ENCODE peak calls at places on chromosomes 2 and 18, in five cellular contexts. D, A, S, P and O are unnamed samples. For H3K4me1, the result is how much of the 10 kb centered on the place peaks cover.

GRCh38 chr2:236165491-236166156 is 2.6 kb downstream of the GBX2 start:
- DNase-seq in A (no peak), D (no peak), S (no peak), P (no peak), O (no peak)

GRCh38 chr2:183126635-183127034 is 2.4 kb downstream of the NUP35 start:
- DNase-seq in D (no peak), P (no peak), A (no peak), S (peak), O (no peak)

GRCh38 chr2:206987810-206988209 is 48.5 kb downstream of the CPO start:
- DNase-seq in A (no peak), D (no peak), P (no peak), S (no peak), O (no peak)

GRCh38 chr2:176494949-176495353 is 225.7 kb downstream of the MTX2 start:
- DNase-seq in A (peak), D (no peak), S (peak), P (no peak), O (peak)

GRCh38 chr2:224875870-224876269 is 159.7 kb upstream of the CCDC195 start:
- DNase-seq in S (no peak), D (no peak), A (no peak), P (no peak), O (no peak)

GRCh38 chr18:79394438-79395307 is 1.1 kb upstream of the NFATC1 start:
- DNase-seq in D (no peak), P (no peak), A (peak), S (peak), O (peak)

GRCh38 chr2:213164263-213164662 is 12.9 kb upstream of the IKZF2 start:
- DNase-seq in P (no peak), S (no peak), D (no peak), A (no peak), O (no peak)

GRCh38 chr2:66569321-66569851 is 134.5 kb downstream of the MEIS1 start:
- DNase-seq in D (no peak), A (peak), P (no peak), S (peak), O (no peak)

GRCh38 chr2:121075641-121076500 is 209.1 kb downstream of the TFCP2L1 start:
- DNase-seq in S (peak), P (peak), D (no peak), A (peak), O (no peak)

GRCh38 chr2:105375001-105375561 is 23.8 kb downstream of the FHL2 start:
- DNase-seq in S (no peak), A (peak), D (no peak), P (no peak), O (no peak)

GRCh38 chr18:61606068-61606660 is 272.9 kb downstream of the CDH20 start:
- DNase-seq in P (peak), A (peak), D (peak), S (peak), O (no peak)

GRCh38 chr2:19868705-19869550 is 32.9 kb downstream of the TTC32 start:
- DNase-seq in D (no peak), P (peak), S (peak), A (no peak), O (peak)

GRCh38 chr2:119248311-119248710 is 24.7 kb downstream of the STEAP3 start:
- DNase-seq in S (peak), A (no peak), P (no peak), D (peak), O (peak)

GRCh38 chr2:128448331-128449225 is 129.9 kb upstream of the HS6ST1 start:
- DNase-seq in P (no peak), A (peak), D (no peak), S (no peak), O (peak)

GRCh38 chr2:29650634-29651097 is 270.7 kb downstream of the ALK start:
- DNase-seq in P (no peak), D (peak), A (no peak), S (no peak), O (no peak)

GRCh38 chr2:78351208-78351607 is 674.3 kb upstream of the REG3G start:
- DNase-seq in D (no peak), A (no peak), P (peak), S (peak), O (no peak)

GRCh38 chr2:173959909-173960308 is 5.3 kb downstream of the SP3 start:
- DNase-seq in P (no peak), D (no peak), S (no peak), A (no peak), O (no peak)

GRCh38 chr2:216465580-216466197 is 33.0 kb upstream of the RPL37A start:
- DNase-seq in S (peak), P (no peak), A (no peak), D (no peak), O (no peak)

GRCh38 chr2:216464104-216464720 is 34.4 kb upstream of the RPL37A start:
- DNase-seq in S (no peak), D (no peak), P (no peak), A (no peak), O (no peak)

GRCh38 chr2:216473187-216473586 is 25.5 kb upstream of the RPL37A start:
- DNase-seq in D (no peak), P (no peak), A (no peak), S (no peak), O (no peak)

GRCh38 chr2:216463148-216463547 is 35.5 kb upstream of the RPL37A start:
- DNase-seq in S (no peak), A (no peak), P (no peak), D (no peak), O (no peak)

GRCh38 chr2:216467845-216468244 is 30.8 kb upstream of the RPL37A start:
- DNase-seq in P (no peak), A (no peak), S (no peak), D (no peak), O (no peak)
- H3K4me1 ChIP-seq in P (under half), A (under half), S (under half), D (under half), O (under half)

DNA sequence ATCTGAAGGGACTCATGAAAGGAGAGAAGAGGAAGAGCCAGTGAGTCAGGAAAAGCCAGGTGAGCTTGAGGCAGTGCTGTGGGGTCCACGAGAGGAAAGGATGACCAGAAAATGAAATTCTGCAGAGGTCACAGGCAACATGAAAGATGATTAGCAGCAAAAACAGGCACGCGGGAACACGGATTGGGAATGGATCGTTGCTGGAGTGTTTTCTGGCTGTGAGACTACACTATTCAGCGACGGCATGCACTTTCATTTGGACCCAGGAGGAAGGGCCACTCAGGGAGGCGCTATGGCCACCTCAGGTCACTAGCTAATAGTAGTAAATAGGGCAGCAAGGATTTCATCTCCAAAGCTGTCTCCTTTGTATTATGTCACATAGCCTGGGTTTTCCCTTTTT is 44.8 kb downstream of the ZNF532 start:
- DNase-seq in P (no peak), A (no peak), S (no peak), D (no peak), O (no peak)
- H3K4me1 ChIP-seq in P (half or more), A (under half), S (under half), D (under half), O (under half)

DNA sequence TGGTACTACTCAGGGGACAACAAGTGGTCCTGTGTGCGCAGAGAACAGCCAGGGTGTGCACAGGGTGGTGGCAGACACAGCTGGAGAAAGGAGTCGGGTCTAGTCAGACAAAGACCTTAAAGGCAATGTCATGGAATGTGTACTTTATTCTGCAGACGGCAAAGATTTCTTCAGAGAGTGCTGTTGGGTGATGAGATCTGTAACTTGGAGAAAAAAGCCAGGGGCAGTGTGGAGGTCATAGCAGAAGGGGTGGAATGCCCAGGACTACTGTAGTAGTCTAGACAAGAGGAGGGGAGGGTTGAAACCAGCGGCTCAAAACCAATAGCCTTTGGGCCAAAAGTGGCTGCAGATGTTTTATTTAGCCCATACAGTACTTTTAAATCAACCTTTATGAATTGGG is 121.3 kb upstream of the ZFP36L2 start:
- DNase-seq in D (no peak), P (no peak), S (no peak), A (no peak), O (no peak)
- H3K4me1 ChIP-seq in D (under half), P (under half), S (under half), A (under half), O (half or more)

GRCh38 chr2:46747297-46747818 is 168.2 kb downstream of the MCFD2 start:
- DNase-seq in S (no peak), A (no peak), D (peak), P (no peak), O (no peak)
- H3K4me1 ChIP-seq in S (half or more), A (under half), D (under half), P (under half), O (under half)

GRCh38 chr2:46878240-46878877 is 37.2 kb downstream of the MCFD2 start:
- DNase-seq in P (no peak), D (no peak), A (peak), S (no peak), O (no peak)

GRCh38 chr2:46876741-46877384 is 38.7 kb downstream of the MCFD2 start:
- DNase-seq in P (peak), S (peak), A (peak), D (peak), O (no peak)

GRCh38 chr2:46879511-46879910 is 36.1 kb downstream of the MCFD2 start:
- DNase-seq in S (no peak), P (no peak), A (peak), D (no peak), O (no peak)

GRCh38 chr2:46878886-46879285 is 36.7 kb downstream of the MCFD2 start:
- DNase-seq in A (no peak), P (peak), S (no peak), D (no peak), O (peak)

GRCh38 chr2:46877619-46878113 is 37.9 kb downstream of the MCFD2 start:
- DNase-seq in P (no peak), S (no peak), D (no peak), A (peak), O (no peak)
- H3K4me1 ChIP-seq in P (under half), S (half or more), D (under half), A (under half), O (under half)

GRCh38 chr2:60351802-60352201 is 201.7 kb downstream of the BCL11A start:
- DNase-seq in A (no peak), P (no peak), S (no peak), D (no peak), O (no peak)
- H3K4me1 ChIP-seq in A (under half), P (under half), S (under half), D (under half), O (under half)

GRCh38 chr2:11516984-11517648 is 16.7 kb upstream of the GREB1 start:
- DNase-seq in S (no peak), A (no peak), P (no peak), D (no peak), O (no peak)
- H3K4me1 ChIP-seq in S (under half), A (under half), P (under half), D (under half), O (under half)

GRCh38 chr18:32980896-32981295 is 208.1 kb upstream of the KLHL14 start:
- DNase-seq in D (no peak), S (no peak), P (no peak), A (no peak), O (no peak)
- H3K4me1 ChIP-seq in D (under half), S (under half), P (under half), A (under half), O (under half)

GRCh38 chr2:145753966-145754365 is 1234.0 kb upstream of the ZEB2 start:
- DNase-seq in S (no peak), D (no peak), A (no peak), P (no peak), O (no peak)
- H3K4me1 ChIP-seq in S (under half), D (under half), A (under half), P (under half), O (under half)

GRCh38 chr2:25273985-25274550 is 67.7 kb downstream of the DNMT3A start:
- DNase-seq in D (no peak), P (no peak), A (no peak), S (no peak), O (no peak)

GRCh38 chr2:25275575-25275965 is 66.2 kb downstream of the DNMT3A start:
- DNase-seq in A (no peak), D (no peak), S (no peak), P (no peak), O (no peak)

GRCh38 chr2:25279091-25279651 is 62.6 kb downstream of the DNMT3A start:
- DNase-seq in A (peak), P (no peak), S (peak), D (peak), O (peak)

GRCh38 chr2:25274868-25275574 is 66.7 kb downstream of the DNMT3A start:
- DNase-seq in S (no peak), A (no peak), P (no peak), D (no peak), O (no peak)

GRCh38 chr2:25276569-25277465 is 64.9 kb downstream of the DNMT3A start:
- DNase-seq in D (no peak), S (no peak), P (peak), A (peak), O (peak)
- H3K4me1 ChIP-seq in D (under half), S (under half), P (under half), A (under half), O (under half)